ENCODE peak calls at places on chromosomes 2 and 18, in six cellular contexts. A is IMR-90, P is amniotic stem cell, R is HEK293T, L is neural progenitor cell, Q is SW480. F is an unnamed sample.

GRCh38 chr18:3061581-3062416 is 48.9 kb upstream of the LPIN2 start:
- DNase-seq in A (peak; percentile 25), P (no peak), R (no peak), L (no peak), Q (no peak), F (no peak)

GRCh38 chr18:35024965-35025364 is 16.2 kb upstream of the MAPRE2 start:
- DNase-seq in A (peak; percentile 89), P (no peak), R (no peak), L (no peak), Q (no peak), F (peak; percentile 60)

GRCh38 chr18:23207191-23207955 is 72.1 kb downstream of the CABLES1 start:
- DNase-seq in A (peak; percentile 68), P (no peak), R (peak; percentile 74), L (peak; percentile 41), Q (no peak), F (no peak)

GRCh38 chr18:61892683-61893303 is at the start of gene RNF152:
- DNase-seq in A (peak; percentile 25), P (peak; percentile 12), R (peak; percentile 26), L (peak; percentile 81), Q (no peak), F (no peak)

GRCh38 chr2:29811378-29811777 is 110.0 kb downstream of the ALK start:
- DNase-seq in A (peak; percentile 4), P (no peak), R (no peak), L (no peak), Q (peak; percentile 43), F (no peak)

GRCh38 chr2:96949701-96950350 is 36.6 kb downstream of the FAM178B start:
- DNase-seq in A (no peak), P (no peak), R (no peak), L (no peak), Q (no peak), F (no peak)

GRCh38 chr18:69968073-69968472 is 20.4 kb upstream of the CD226 start:
- DNase-seq in A (no peak), P (no peak), R (no peak), L (no peak), Q (no peak), F (no peak)

GRCh38 chr2:105746177-105747080 is 1.7 kb downstream of the NCK2 start:
- DNase-seq in A (no peak), P (no peak), R (no peak), L (peak; percentile 76), Q (no peak), F (no peak)

GRCh38 chr2:47344890-47345583 is 57.9 kb upstream of the MSH2 start:
- DNase-seq in A (peak; percentile 44), P (no peak), R (peak; percentile 88), L (peak; percentile 97), Q (peak; percentile 100), F (peak; percentile 59)

GRCh38 chr2:25312958-25313710 is 28.6 kb downstream of the DNMT3A start:
- DNase-seq in A (no peak), P (no peak), R (no peak), L (no peak), Q (no peak), F (no peak)

GRCh38 chr2:120104002-120104467 is 91.2 kb downstream of the EPB41L5 start:
- DNase-seq in A (peak; percentile 99), P (no peak), R (no peak), L (no peak), Q (no peak), F (peak; percentile 88)

GRCh38 chr18:23573948-23574431 is 12.3 kb downstream of the NPC1 start:
- DNase-seq in A (peak; percentile 72), P (no peak), R (no peak), L (no peak), Q (peak; percentile 24), F (peak; percentile 55)

GRCh38 chr2:107364361-107364950 is 462.2 kb upstream of the RGPD4 start:
- DNase-seq in A (no peak), P (no peak), R (no peak), L (no peak), Q (no peak), F (no peak)

GRCh38 chr18:8882632-8883408 is 177.5 kb downstream of the MTCL1 start:
- DNase-seq in A (no peak), P (no peak), R (no peak), L (peak; percentile 25), Q (no peak), F (peak; percentile 8)

GRCh38 chr2:45782968-45783367 is 131.5 kb downstream of the PRKCE start:
- DNase-seq in A (no peak), P (no peak), R (no peak), L (peak; percentile 45), Q (no peak), F (no peak)

GRCh38 chr2:68916226-68916625 is 36.5 kb downstream of the GKN2 start:
- DNase-seq in A (no peak), P (no peak), R (peak; percentile 1), L (no peak), Q (no peak), F (no peak)

GRCh38 chr18:78538669-78539440 is 440.8 kb upstream of the SALL3 start:
- DNase-seq in A (no peak), P (no peak), R (no peak), L (no peak), Q (no peak), F (no peak)

GRCh38 chr2:172513935-172514586 is 41.8 kb upstream of the PDK1 start:
- DNase-seq in A (no peak), P (no peak), R (no peak), L (no peak), Q (no peak), F (no peak)